ENCODE peak calls at places on chromosomes 4 and X, in ten cellular contexts. Y is body of pancreas; O is CD8-positive, alpha-beta T cell; C is spleen; W is sigmoid colon; J is heart left ventricle; P is keratinocyte; K is fibroblast of lung; H is A549; M is thyroid gland. D is an unnamed sample.

GRCh38 chrX:599837-600715 is 30.5 kb upstream of the SHOX start:
- DNase-seq in Y (no peak), O (no peak), C (no peak), W (no peak), J (no peak), P (no peak), K (no peak), H (no peak), M (no peak), D (no peak)

GRCh38 chr4:81896936-81897335 is 425.2 kb upstream of the RASGEF1B start:
- DNase-seq in Y (peak), O (no peak), C (no peak), W (no peak), J (no peak), P (peak), K (no peak), H (no peak), M (no peak), D (peak)

GRCh38 chr4:7649741-7650531 is 215.2 kb upstream of the PSAPL1 start:
- DNase-seq in Y (peak), O (peak), C (peak), W (peak), J (no peak), P (no peak), K (peak), H (no peak), M (no peak), D (no peak)

GRCh38 chrX:81957900-81958545 is 756.1 kb downstream of the SH3BGRL start:
- DNase-seq in Y (peak), O (no peak), C (no peak), W (no peak), J (no peak), P (no peak), K (no peak), H (peak), M (no peak), D (no peak)

GRCh38 chr4:166078956-166079355 is 205.9 kb downstream of the TLL1 start:
- DNase-seq in Y (no peak), O (no peak), C (no peak), W (no peak), J (no peak), P (no peak), K (no peak), H (no peak), M (no peak), D (no peak)

GRCh38 chr4:151459380-151459779 is 50.4 kb downstream of the FHIP1A start:
- DNase-seq in Y (no peak), O (no peak), C (no peak), W (no peak), J (no peak), P (no peak), K (no peak), H (no peak), M (no peak), D (no peak)

GRCh38 chrX:149504226-149504914 is 736 bp downstream of the IDS start:
- DNase-seq in Y (peak), O (peak), C (peak), W (no peak), J (no peak), P (no peak), K (no peak), H (peak), M (peak), D (peak)

GRCh38 chrX:70033348-70033747 is 16.4 kb downstream of the AWAT2 start:
- DNase-seq in Y (no peak), O (no peak), C (peak), W (no peak), J (no peak), P (no peak), K (peak), H (peak), M (peak), D (peak)

GRCh38 chrX:40644175-40644574 is 3.2 kb downstream of the CXorf38 start:
- DNase-seq in Y (peak), O (no peak), C (no peak), W (no peak), J (no peak), P (no peak), K (peak), H (no peak), M (no peak), D (no peak)

GRCh38 chrX:40867352-40867751 is 132.0 kb upstream of the MED14 start:
- DNase-seq in Y (peak), O (no peak), C (no peak), W (no peak), J (peak), P (peak), K (peak), H (peak), M (peak), D (no peak)

GRCh38 chr4:108533245-108533844 is 87.0 kb upstream of the RPL34 start:
- DNase-seq in Y (peak), O (no peak), C (no peak), W (no peak), J (no peak), P (no peak), K (no peak), H (no peak), M (no peak), D (no peak)

GRCh38 chr4:19478791-19479190 is 772.9 kb upstream of the SLIT2 start:
- DNase-seq in Y (no peak), O (no peak), C (no peak), W (no peak), J (no peak), P (no peak), K (peak), H (no peak), M (no peak), D (no peak)

GRCh38 chrX:153411255-153411987 is at the start of gene ZFP92:
- DNase-seq in Y (peak), O (peak), C (peak), W (no peak), J (peak), P (no peak), K (no peak), H (no peak), M (peak), D (no peak)

GRCh38 chrX:40083120-40083978 is 14.4 kb downstream of the BCOR start:
- DNase-seq in Y (peak), O (no peak), C (peak), W (no peak), J (no peak), P (no peak), K (no peak), H (no peak), M (peak), D (peak)

GRCh38 chrX:153388722-153389459 is 12.3 kb downstream of the PNMA6E start:
- DNase-seq in Y (no peak), O (no peak), C (peak), W (no peak), J (no peak), P (no peak), K (no peak), H (no peak), M (no peak), D (no peak)

GRCh38 chr4:121454251-121454979 is 73.6 kb upstream of the QRFPR start:
- DNase-seq in Y (no peak), O (no peak), C (no peak), W (no peak), J (no peak), P (no peak), K (no peak), H (no peak), M (no peak), D (no peak)

GRCh38 chr4:73197220-73197619 is 61.4 kb downstream of the ANKRD17 start:
- DNase-seq in Y (no peak), O (no peak), C (no peak), W (no peak), J (no peak), P (no peak), K (peak), H (no peak), M (no peak), D (no peak)

GRCh38 chr4:15691346-15692140 is 9.9 kb downstream of the FAM200B start:
- DNase-seq in Y (no peak), O (no peak), C (no peak), W (no peak), J (no peak), P (no peak), K (no peak), H (no peak), M (no peak), D (no peak)
- H3K27ac ChIP-seq in Y (no peak), O (no peak), C (peak), W (no peak), J (peak), P (peak), K (peak), H (peak), M (no peak), D (peak)

GRCh38 chr4:112403072-112403945 is 106.1 kb downstream of the ALPK1 start:
- DNase-seq in Y (no peak), O (no peak), C (no peak), W (no peak), J (no peak), P (no peak), K (peak), H (no peak), M (no peak), D (no peak)
- TF ChIP-seq CTCF in Y (no peak), O (no peak), C (no peak), W (no peak), J (no peak), P (no peak), K (no peak), H (no peak), M (no peak), D (no peak)

DNA sequence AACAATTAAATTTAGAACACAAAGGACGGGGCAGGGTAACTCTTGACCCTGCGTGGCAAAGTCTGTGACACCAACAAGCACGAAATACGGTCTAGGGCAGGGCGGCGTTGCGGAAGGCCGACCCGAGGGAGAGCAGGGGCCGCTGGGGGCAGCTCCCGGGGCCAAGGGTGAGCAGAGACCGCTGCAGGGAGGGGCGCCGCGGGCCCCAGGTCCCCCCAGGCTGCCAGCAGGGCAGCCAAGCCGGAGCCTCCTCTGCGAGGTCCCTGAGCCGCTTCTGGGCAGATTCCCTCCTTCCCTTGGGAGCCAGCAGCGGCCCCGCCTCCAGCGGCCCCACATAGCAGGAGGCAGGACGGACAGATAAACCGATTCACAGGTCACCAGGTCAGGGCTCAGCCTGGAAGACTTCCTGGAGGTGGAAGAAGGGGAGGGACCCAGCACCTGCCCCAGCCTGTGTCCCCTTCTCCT is 90.2 kb downstream of the FAM53A start:
- DNase-seq in Y (no peak), O (no peak), C (peak), W (peak), J (peak), P (no peak), K (no peak), H (no peak), M (no peak), D (peak)
- H3K4me3 ChIP-seq in Y (no peak), O (no peak), C (no peak), W (no peak), J (no peak), P (no peak), K (no peak), H (no peak), M (no peak), D (no peak)

DNA sequence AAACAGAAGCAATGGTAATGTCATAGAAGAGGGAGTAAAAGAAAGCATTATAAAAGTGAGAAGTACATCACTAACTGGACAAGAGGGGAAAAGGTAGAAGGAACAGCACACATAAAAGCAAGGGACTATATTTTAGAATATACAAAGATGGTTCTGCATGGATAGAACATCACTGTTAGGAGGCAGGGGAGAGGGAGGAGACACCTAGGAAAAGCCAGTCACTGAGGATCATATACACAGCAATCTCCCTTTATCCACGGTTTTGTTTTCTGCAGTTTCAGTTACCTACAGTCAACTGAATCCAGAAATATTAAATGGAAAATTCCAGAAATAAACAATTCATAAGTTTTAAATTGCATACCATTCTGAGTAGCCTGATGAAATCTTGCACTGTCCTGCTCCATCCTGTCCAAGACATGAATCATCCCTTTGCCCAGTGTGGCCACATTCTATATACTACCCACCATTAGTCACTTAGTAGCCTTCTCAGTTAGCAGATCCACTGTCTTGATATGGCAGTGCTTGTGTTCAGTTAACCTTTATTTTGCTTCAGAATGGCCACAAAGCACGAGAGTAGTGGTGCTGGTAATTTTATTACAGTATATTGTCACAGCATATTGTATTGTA is 74.2 kb downstream of the PPA2 start:
- DNase-seq in Y (no peak), O (no peak), C (no peak), W (no peak), J (no peak), P (no peak), K (peak), H (no peak), M (no peak), D (no peak)
- H3K27ac ChIP-seq in Y (no peak), O (no peak), C (no peak), W (no peak), J (no peak), P (no peak), K (peak), H (peak), M (no peak), D (no peak)

GRCh38 chrX:15376956-15377355 is 7.3 kb downstream of the VEGFD start:
- DNase-seq in Y (no peak), O (no peak), C (no peak), W (no peak), J (no peak), P (no peak), K (no peak), H (no peak), M (no peak), D (no peak)

GRCh38 chrX:15384304-15384703 is at the start of gene VEGFD:
- DNase-seq in Y (no peak), O (no peak), C (no peak), W (no peak), J (no peak), P (no peak), K (peak), H (no peak), M (no peak), D (no peak)

GRCh38 chrX:15382809-15383208 is 1.4 kb downstream of the VEGFD start:
- DNase-seq in Y (no peak), O (no peak), C (no peak), W (no peak), J (no peak), P (no peak), K (peak), H (no peak), M (no peak), D (peak)
- TF ChIP-seq CTCF in Y (no peak), O (no peak), C (no peak), W (no peak), J (no peak), P (peak), K (peak), H (no peak), M (no peak), D (peak)

GRCh38 chr4:24795666-24796381 is 451 bp downstream of the SOD3 start:
- DNase-seq in Y (no peak), O (no peak), C (no peak), W (no peak), J (no peak), P (no peak), K (no peak), H (no peak), M (peak), D (no peak)
- H3K4me3 ChIP-seq in Y (no peak), O (no peak), C (peak), W (peak), J (peak), P (no peak), K (peak), H (no peak), M (no peak), D (no peak)

DNA sequence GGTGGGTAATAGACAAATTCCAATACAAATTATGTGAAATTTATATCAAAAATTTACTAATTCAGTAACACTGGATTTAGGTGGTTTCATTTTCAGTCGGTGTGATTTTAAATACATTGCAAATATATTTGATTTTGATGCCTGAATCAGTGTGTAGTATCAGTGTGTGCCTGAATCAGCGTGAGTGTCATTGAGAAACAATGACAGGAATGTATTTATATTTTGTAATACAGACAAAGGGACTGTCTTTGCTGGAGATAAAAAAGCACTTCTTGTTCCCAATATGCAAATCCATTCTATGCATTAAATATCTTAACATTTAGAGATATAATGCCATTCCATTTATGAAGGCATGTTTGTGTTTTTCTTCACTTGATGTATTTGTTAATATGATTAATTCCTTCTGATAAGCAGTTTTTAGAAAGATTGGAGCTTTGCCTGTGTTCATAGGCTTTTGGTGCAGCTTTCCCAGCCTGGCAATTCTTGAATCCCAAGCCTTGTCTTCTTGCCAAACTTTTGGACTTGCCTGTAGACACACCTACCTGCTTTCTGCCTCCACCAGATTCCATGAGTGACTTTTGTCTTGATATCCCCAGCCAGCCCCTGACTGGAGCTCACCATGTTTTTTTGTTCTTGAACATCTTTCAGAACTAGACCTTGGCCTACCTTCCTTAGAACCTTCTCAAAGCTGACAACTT is 243.8 kb downstream of the ADGRL3 start:
- DNase-seq in Y (no peak), O (no peak), C (no peak), W (no peak), J (no peak), P (no peak), K (peak), H (no peak), M (no peak), D (no peak)
- H3K27ac ChIP-seq in Y (no peak), O (no peak), C (no peak), W (no peak), J (no peak), P (peak), K (no peak), H (peak), M (no peak), D (no peak)

DNA sequence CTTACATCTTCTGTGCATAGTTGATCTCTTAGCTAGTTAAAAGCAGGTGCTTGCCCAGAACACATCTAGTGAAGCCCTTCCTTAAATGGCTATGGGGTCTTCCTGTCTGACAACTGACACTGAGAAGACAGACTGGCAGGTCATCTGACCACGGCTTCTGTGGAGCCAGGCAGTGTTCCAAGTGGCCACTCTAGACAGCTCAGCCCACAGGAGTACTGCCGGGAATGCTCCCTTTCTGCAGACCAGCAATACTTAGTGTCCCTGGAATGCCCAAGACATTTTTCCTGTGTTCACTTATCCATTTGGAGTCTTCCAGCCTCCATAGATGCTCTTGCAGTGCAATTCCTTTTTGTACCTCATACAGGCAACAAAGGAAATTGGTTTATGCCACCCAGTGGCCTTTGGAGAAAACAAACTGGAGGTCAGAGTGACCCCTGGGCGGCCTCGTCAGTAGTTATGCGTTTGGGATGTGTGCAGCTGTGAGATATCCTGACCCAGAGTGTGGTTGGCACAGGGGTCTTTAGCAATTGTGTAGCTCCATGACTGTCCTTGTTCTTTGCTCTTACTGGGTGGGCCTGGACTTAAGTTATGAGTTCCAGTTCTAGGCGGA is 335.5 kb downstream of the ARHGAP10 start:
- DNase-seq in Y (no peak), O (no peak), C (no peak), W (no peak), J (no peak), P (no peak), K (no peak), H (no peak), M (peak), D (no peak)
- TF ChIP-seq CTCF in Y (no peak), O (no peak), C (no peak), W (no peak), J (no peak), P (no peak), K (no peak), H (no peak), M (no peak), D (no peak)

GRCh38 chr4:6472387-6473263 is at the start of gene PPP2R2C:
- DNase-seq in Y (no peak), O (no peak), C (peak), W (peak), J (no peak), P (no peak), K (no peak), H (peak), M (no peak), D (peak)
- H3K4me3 ChIP-seq in Y (no peak), O (no peak), C (no peak), W (peak), J (peak), P (peak), K (no peak), H (peak), M (no peak), D (peak)

D was measured in WERI-Rb-1.